ENCODE peak calls at places on chromosome 11, in ten cellular contexts. X is HTR-8/SVneo; G is stimulated activated CD4-positive, alpha-beta T cell treated with anti-CD3 and anti-CD28 coated beads, Interleukin-1b, Interleukin-23, amount 100 ng/mL, for 24 hours; S is stimulated activated CD8-positive, alpha-beta memory T cell treated with anti-CD3 and anti-CD28 coated beads, Interleukin-7, amount 100 ng/mL, for 24 hours; L is NCI-H345; O is HCEC 1CT; A is HS-5; E is effector CD4-positive, alpha-beta T cell; V is spleen; K is COR-L47. W is an unnamed sample.

GRCh38 chr11:113494021-113494420 is 18.8 kb upstream of the DRD2 start:
- DNase-seq in X (no peak), G (no peak), S (no peak), L (no peak), O (no peak), A (no peak), E (no peak), V (no peak), K (no peak), W (no peak)

GRCh38 chr11:4430060-4430459 is 19.0 kb upstream of the OR52K2 start:
- DNase-seq in X (no peak), G (no peak), S (no peak), L (no peak), O (no peak), A (no peak), E (no peak), V (no peak), K (no peak), W (no peak)

GRCh38 chr11:65316311-65316978 is 1.8 kb downstream of the CDC42EP2 start:
- DNase-seq in X (no peak), G (no peak), S (no peak), L (no peak), O (peak), A (peak), E (no peak), V (no peak), K (no peak), W (no peak)

GRCh38 chr11:33182246-33182878 is 21.1 kb upstream of the CSTF3 start:
- DNase-seq in X (no peak), G (no peak), S (no peak), L (no peak), O (no peak), A (no peak), E (no peak), V (no peak), K (no peak), W (no peak)

GRCh38 chr11:62461740-62462522 is 43.1 kb downstream of the SCGB1A1 start:
- DNase-seq in X (peak), G (no peak), S (no peak), L (no peak), O (peak), A (peak), E (no peak), V (no peak), K (no peak), W (no peak)

GRCh38 chr11:22432331-22433065 is 94.3 kb downstream of the SLC17A6 start:
- DNase-seq in X (no peak), G (no peak), S (no peak), L (peak), O (no peak), A (no peak), E (no peak), V (peak), K (peak), W (no peak)

GRCh38 chr11:40380871-40381270 is 1078.6 kb downstream of the LRRC4C start:
- DNase-seq in X (no peak), G (no peak), S (no peak), L (no peak), O (peak), A (no peak), E (no peak), V (no peak), K (no peak), W (no peak)

GRCh38 chr11:88179141-88179540 is 3.9 kb upstream of the RAB38 start:
- DNase-seq in X (no peak), G (no peak), S (no peak), L (no peak), O (no peak), A (peak), E (no peak), V (no peak), K (no peak), W (peak)

GRCh38 chr11:32259641-32260081 is 168.8 kb downstream of the RCN1 start:
- DNase-seq in X (peak), G (peak), S (no peak), L (no peak), O (peak), A (peak), E (no peak), V (no peak), K (no peak), W (no peak)

GRCh38 chr11:34208266-34209135 is 103.1 kb downstream of the NAT10 start:
- DNase-seq in X (no peak), G (no peak), S (no peak), L (no peak), O (peak), A (no peak), E (no peak), V (no peak), K (no peak), W (no peak)

GRCh38 chr11:61515686-61516085 is 7.1 kb downstream of the LRRC10B start:
- DNase-seq in X (no peak), G (no peak), S (no peak), L (no peak), O (no peak), A (no peak), E (no peak), V (no peak), K (no peak), W (no peak)

GRCh38 chr11:127789887-127790286 is 789.3 kb upstream of the KIRREL3 start:
- DNase-seq in X (peak), G (no peak), S (no peak), L (peak), O (no peak), A (no peak), E (no peak), V (no peak), K (peak), W (no peak)

GRCh38 chr11:7056828-7057513 is 31.8 kb upstream of the RBMXL2 start:
- DNase-seq in X (no peak), G (no peak), S (no peak), L (no peak), O (peak), A (no peak), E (no peak), V (no peak), K (no peak), W (no peak)

GRCh38 chr11:126884192-126884973 is 116.2 kb downstream of the KIRREL3 start:
- DNase-seq in X (no peak), G (no peak), S (no peak), L (no peak), O (no peak), A (no peak), E (no peak), V (no peak), K (no peak), W (no peak)

GRCh38 chr11:63920126-63920869 is 3.3 kb upstream of the RCOR2 start:
- DNase-seq in X (no peak), G (no peak), S (no peak), L (no peak), O (no peak), A (no peak), E (no peak), V (no peak), K (no peak), W (no peak)

GRCh38 chr11:102309621-102310541 is 7.4 kb upstream of the BIRC3 start:
- DNase-seq in X (no peak), G (no peak), S (no peak), L (no peak), O (no peak), A (no peak), E (no peak), V (peak), K (no peak), W (no peak)

GRCh38 chr11:120105576-120105975 is 32.3 kb downstream of the TRIM29 start:
- DNase-seq in X (no peak), G (no peak), S (no peak), L (no peak), O (no peak), A (no peak), E (no peak), V (no peak), K (no peak), W (no peak)

GRCh38 chr11:27204527-27204926 is 158.5 kb downstream of the CCDC34 start:
- DNase-seq in X (no peak), G (peak), S (no peak), L (no peak), O (peak), A (no peak), E (no peak), V (no peak), K (no peak), W (no peak)

GRCh38 chr11:111001986-111002616 is 243.4 kb upstream of the POU2AF2 start:
- DNase-seq in X (no peak), G (no peak), S (no peak), L (no peak), O (peak), A (peak), E (no peak), V (no peak), K (no peak), W (no peak)

GRCh38 chr11:1518301-1518700 is 31.7 kb upstream of the MOB2 start:
- DNase-seq in X (no peak), G (no peak), S (no peak), L (no peak), O (no peak), A (no peak), E (no peak), V (peak), K (no peak), W (no peak)

GRCh38 chr11:1942541-1943260 is 4.4 kb upstream of the MRPL23 start:
- DNase-seq in X (no peak), G (no peak), S (no peak), L (no peak), O (no peak), A (no peak), E (no peak), V (peak), K (no peak), W (no peak)

GRCh38 chr11:65288706-65289536 is 25.7 kb upstream of the CDC42EP2 start:
- DNase-seq in X (no peak), G (no peak), S (no peak), L (peak), O (no peak), A (no peak), E (no peak), V (no peak), K (no peak), W (no peak)

GRCh38 chr11:1837171-1838076 is 1.4 kb upstream of the TNNI2 start:
- DNase-seq in X (peak), G (peak), S (peak), L (peak), O (peak), A (no peak), E (peak), V (peak), K (peak), W (peak)

GRCh38 chr11:495537-495931 is 11.5 kb downstream of the RNH1 start:
- DNase-seq in X (no peak), G (no peak), S (no peak), L (no peak), O (no peak), A (no peak), E (no peak), V (no peak), K (no peak), W (no peak)

GRCh38 chr11:3169235-3169951 is 4.3 kb upstream of the OSBPL5 start:
- DNase-seq in X (no peak), G (no peak), S (no peak), L (no peak), O (peak), A (no peak), E (no peak), V (peak), K (no peak), W (no peak)

GRCh38 chr11:135062994-135063393 is 651.0 kb upstream of the B3GAT1 start:
- DNase-seq in X (no peak), G (no peak), S (no peak), L (no peak), O (no peak), A (no peak), E (no peak), V (no peak), K (no peak), W (no peak)

GRCh38 chr11:31045335-31045734 is 324.2 kb downstream of the DCDC1 start:
- DNase-seq in X (no peak), G (no peak), S (no peak), L (peak), O (no peak), A (no peak), E (no peak), V (no peak), K (peak), W (no peak)

GRCh38 chr11:59173080-59173963 is 1.4 kb downstream of the DTX4 start:
- DNase-seq in X (peak), G (no peak), S (no peak), L (no peak), O (peak), A (no peak), E (no peak), V (peak), K (no peak), W (no peak)

GRCh38 chr11:66970371-66970807 is 4.7 kb upstream of the C11orf86 start:
- DNase-seq in X (no peak), G (no peak), S (no peak), L (no peak), O (no peak), A (no peak), E (no peak), V (no peak), K (no peak), W (no peak)

GRCh38 chr11:37320921-37321320 is 722.9 kb upstream of the RAG2 start:
- DNase-seq in X (no peak), G (no peak), S (no peak), L (no peak), O (no peak), A (peak), E (no peak), V (no peak), K (no peak), W (no peak)

GRCh38 chr11:67641302-67642147 is 2.0 kb upstream of the TBX10 start:
- DNase-seq in X (no peak), G (no peak), S (no peak), L (no peak), O (no peak), A (no peak), E (no peak), V (no peak), K (no peak), W (no peak)

GRCh38 chr11:50037282-50037681 is 4.6 kb downstream of the OR4C45 start:
- DNase-seq in X (no peak), G (no peak), S (no peak), L (no peak), O (no peak), A (no peak), E (no peak), V (no peak), K (no peak), W (no peak)

GRCh38 chr11:63687845-63688244 is 6.5 kb downstream of the RTN3 start:
- DNase-seq in X (no peak), G (no peak), S (no peak), L (no peak), O (no peak), A (no peak), E (no peak), V (no peak), K (no peak), W (no peak)

GRCh38 chr11:90493379-90493778 is 270.5 kb upstream of the CHORDC1 start:
- DNase-seq in X (no peak), G (no peak), S (no peak), L (no peak), O (no peak), A (no peak), E (no peak), V (no peak), K (no peak), W (no peak)

GRCh38 chr11:133787379-133788103 is 57.8 kb downstream of the SPATA19 start:
- DNase-seq in X (no peak), G (no peak), S (no peak), L (peak), O (no peak), A (no peak), E (no peak), V (peak), K (no peak), W (no peak)

GRCh38 chr11:115390441-115390840 is 113.8 kb downstream of the CADM1 start:
- DNase-seq in X (no peak), G (no peak), S (no peak), L (no peak), O (no peak), A (no peak), E (no peak), V (no peak), K (no peak), W (no peak)

GRCh38 chr11:62665630-62666258 is 632 bp downstream of the CSKMT start:
- DNase-seq in X (peak), G (no peak), S (peak), L (peak), O (peak), A (no peak), E (peak), V (peak), K (peak), W (peak)

GRCh38 chr11:120088056-120088455 is 49.9 kb downstream of the TRIM29 start:
- DNase-seq in X (no peak), G (no peak), S (no peak), L (no peak), O (no peak), A (no peak), E (no peak), V (no peak), K (no peak), W (no peak)

GRCh38 chr11:58863697-58864096 is 19.2 kb upstream of the GLYATL2 start:
- DNase-seq in X (no peak), G (no peak), S (no peak), L (no peak), O (no peak), A (no peak), E (no peak), V (no peak), K (no peak), W (no peak)

GRCh38 chr11:88152381-88152780 is 22.9 kb downstream of the RAB38 start:
- DNase-seq in X (no peak), G (no peak), S (no peak), L (no peak), O (no peak), A (no peak), E (no peak), V (no peak), K (no peak), W (no peak)